ENCODE peak calls at places on chromosome 12, in nine cellular contexts. One of them, this sample, is unnamed.

GRCh38 chr12:105226219-105226618 is 9.8 kb downstream of the APPL2 start:
- DNase-seq in suprapubic skin: no peak
- DNase-seq in Peyer's patch: peak
- DNase-seq in H7: no peak
- DNase-seq in astrocyte of the spinal cord: peak
- DNase-seq in iPS DF 6.9: no peak
- DNase-seq in thyroid gland: peak
- DNase-seq in dorsolateral prefrontal cortex: peak
- DNase-seq in MM.1S: peak
- DNase-seq in this sample: peak

GRCh38 chr12:53524476-53524875 is 17.2 kb upstream of the NPFF start:
- DNase-seq in suprapubic skin: no peak
- DNase-seq in Peyer's patch: no peak
- DNase-seq in H7: no peak
- DNase-seq in astrocyte of the spinal cord: no peak
- DNase-seq in iPS DF 6.9: no peak
- DNase-seq in thyroid gland: no peak
- DNase-seq in dorsolateral prefrontal cortex: no peak
- DNase-seq in MM.1S: no peak
- DNase-seq in this sample: no peak

GRCh38 chr12:5633102-5633501 is 201.2 kb downstream of the NTF3 start:
- DNase-seq in suprapubic skin: no peak
- DNase-seq in Peyer's patch: no peak
- DNase-seq in H7: no peak
- DNase-seq in astrocyte of the spinal cord: no peak
- DNase-seq in iPS DF 6.9: no peak
- DNase-seq in thyroid gland: no peak
- DNase-seq in dorsolateral prefrontal cortex: no peak
- DNase-seq in MM.1S: no peak
- DNase-seq in this sample: no peak

GRCh38 chr12:46358791-46359666 is 13.5 kb downstream of the SLC38A2 start:
- DNase-seq in suprapubic skin: no peak
- DNase-seq in Peyer's patch: no peak
- DNase-seq in H7: no peak
- DNase-seq in astrocyte of the spinal cord: no peak
- DNase-seq in iPS DF 6.9: no peak
- DNase-seq in thyroid gland: no peak
- DNase-seq in dorsolateral prefrontal cortex: no peak
- DNase-seq in MM.1S: no peak
- DNase-seq in this sample: no peak

GRCh38 chr12:126219654-126220279 is 1154.5 kb downstream of the AACS start:
- DNase-seq in suprapubic skin: no peak
- DNase-seq in Peyer's patch: no peak
- DNase-seq in H7: no peak
- DNase-seq in astrocyte of the spinal cord: peak
- DNase-seq in iPS DF 6.9: no peak
- DNase-seq in thyroid gland: no peak
- DNase-seq in dorsolateral prefrontal cortex: no peak
- DNase-seq in MM.1S: no peak
- DNase-seq in this sample: no peak

GRCh38 chr12:80044694-80045046 is 54.7 kb upstream of the OTOGL start:
- DNase-seq in suprapubic skin: no peak
- DNase-seq in Peyer's patch: no peak
- DNase-seq in H7: no peak
- DNase-seq in astrocyte of the spinal cord: peak
- DNase-seq in iPS DF 6.9: no peak
- DNase-seq in thyroid gland: no peak
- DNase-seq in dorsolateral prefrontal cortex: no peak
- DNase-seq in MM.1S: no peak
- DNase-seq in this sample: peak

GRCh38 chr12:89384050-89384749 is 31.9 kb upstream of the DUSP6 start:
- DNase-seq in suprapubic skin: no peak
- DNase-seq in Peyer's patch: no peak
- DNase-seq in H7: peak
- DNase-seq in astrocyte of the spinal cord: peak
- DNase-seq in iPS DF 6.9: no peak
- DNase-seq in thyroid gland: peak
- DNase-seq in dorsolateral prefrontal cortex: peak
- DNase-seq in MM.1S: no peak
- DNase-seq in this sample: peak

GRCh38 chr12:24404086-24404815 is 454.8 kb upstream of the SOX5 start:
- DNase-seq in suprapubic skin: no peak
- DNase-seq in Peyer's patch: no peak
- DNase-seq in H7: no peak
- DNase-seq in astrocyte of the spinal cord: peak
- DNase-seq in iPS DF 6.9: no peak
- DNase-seq in thyroid gland: no peak
- DNase-seq in dorsolateral prefrontal cortex: no peak
- DNase-seq in MM.1S: no peak
- DNase-seq in this sample: no peak

GRCh38 chr12:3303410-3304136 is 187.4 kb upstream of the PRMT8 start:
- DNase-seq in suprapubic skin: no peak
- DNase-seq in Peyer's patch: no peak
- DNase-seq in H7: peak
- DNase-seq in astrocyte of the spinal cord: no peak
- DNase-seq in iPS DF 6.9: peak
- DNase-seq in thyroid gland: peak
- DNase-seq in dorsolateral prefrontal cortex: peak
- DNase-seq in MM.1S: no peak
- DNase-seq in this sample: no peak

GRCh38 chr12:3298603-3299002 is 192.4 kb upstream of the PRMT8 start:
- DNase-seq in suprapubic skin: no peak
- DNase-seq in Peyer's patch: no peak
- DNase-seq in H7: no peak
- DNase-seq in astrocyte of the spinal cord: no peak
- DNase-seq in iPS DF 6.9: no peak
- DNase-seq in thyroid gland: no peak
- DNase-seq in dorsolateral prefrontal cortex: no peak
- DNase-seq in MM.1S: no peak
- DNase-seq in this sample: no peak

GRCh38 chr12:3300833-3301401 is 190.1 kb upstream of the PRMT8 start:
- DNase-seq in suprapubic skin: no peak
- DNase-seq in Peyer's patch: no peak
- DNase-seq in H7: no peak
- DNase-seq in astrocyte of the spinal cord: no peak
- DNase-seq in iPS DF 6.9: no peak
- DNase-seq in thyroid gland: no peak
- DNase-seq in dorsolateral prefrontal cortex: no peak
- DNase-seq in MM.1S: no peak
- DNase-seq in this sample: no peak

GRCh38 chr12:3302406-3303041 is 188.5 kb upstream of the PRMT8 start:
- DNase-seq in suprapubic skin: no peak
- DNase-seq in Peyer's patch: no peak
- DNase-seq in H7: no peak
- DNase-seq in astrocyte of the spinal cord: no peak
- DNase-seq in iPS DF 6.9: no peak
- DNase-seq in thyroid gland: no peak
- DNase-seq in dorsolateral prefrontal cortex: no peak
- DNase-seq in MM.1S: no peak
- DNase-seq in this sample: no peak

DNA sequence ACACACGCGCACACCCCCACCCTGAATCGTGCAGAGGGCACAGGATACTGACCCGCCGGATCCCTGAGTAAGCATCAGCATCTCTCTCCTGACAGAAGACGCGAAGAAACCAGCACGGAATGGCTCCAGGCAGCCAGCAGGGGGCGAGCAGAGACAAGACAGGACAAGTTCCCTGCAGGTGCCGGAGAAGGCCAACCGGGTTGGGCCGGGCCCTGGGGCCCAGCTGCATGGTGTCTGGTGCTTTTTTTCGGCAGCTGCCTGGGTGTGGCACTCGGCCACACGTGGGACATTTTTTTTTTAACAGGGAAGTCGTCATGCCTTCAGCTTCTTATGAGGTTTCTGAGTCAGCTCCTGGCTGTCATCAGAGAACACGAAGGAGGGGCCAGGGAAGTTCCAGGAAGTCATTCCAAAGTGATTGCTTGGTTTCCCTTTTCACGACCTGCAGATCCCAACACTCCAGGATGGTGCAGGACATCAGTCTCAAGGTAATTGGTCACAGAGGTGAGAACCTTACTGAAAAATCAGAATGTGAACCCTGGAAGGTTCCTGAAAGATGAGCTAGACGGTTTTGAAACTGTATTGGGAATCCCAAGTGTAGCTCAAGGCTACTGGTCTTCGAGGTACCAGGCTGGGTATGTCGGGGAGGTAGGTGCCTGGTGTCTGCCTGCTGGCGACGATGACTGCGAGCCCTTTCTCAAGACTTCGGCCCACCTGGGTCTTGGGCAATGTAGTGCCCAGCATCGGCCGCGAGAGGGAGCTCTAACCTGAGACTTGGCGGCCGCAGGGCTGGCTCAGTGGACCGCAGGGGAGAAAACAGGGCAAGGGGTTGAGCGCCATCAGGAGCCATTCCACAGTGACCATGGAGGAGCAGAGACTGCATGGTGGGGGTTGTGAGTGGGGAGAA is 190.8 kb upstream of the PRMT8 start:
- DNase-seq in suprapubic skin: peak
- DNase-seq in Peyer's patch: peak
- DNase-seq in H7: peak
- DNase-seq in astrocyte of the spinal cord: peak
- DNase-seq in iPS DF 6.9: peak
- DNase-seq in thyroid gland: peak
- DNase-seq in dorsolateral prefrontal cortex: peak
- DNase-seq in MM.1S: peak
- DNase-seq in this sample: peak
- H3K4me3 ChIP-seq in suprapubic skin: peak
- H3K4me3 ChIP-seq in Peyer's patch: no peak
- H3K4me3 ChIP-seq in H7: no peak
- H3K4me3 ChIP-seq in astrocyte of the spinal cord: no peak
- H3K4me3 ChIP-seq in iPS DF 6.9: no peak
- H3K4me3 ChIP-seq in thyroid gland: no peak
- H3K4me3 ChIP-seq in dorsolateral prefrontal cortex: no peak
- H3K4me3 ChIP-seq in MM.1S: peak
- H3K4me3 ChIP-seq in this sample: no peak

GRCh38 chr12:10621278-10621677 is 7.9 kb upstream of the MAGOHB start:
- DNase-seq in suprapubic skin: no peak
- DNase-seq in Peyer's patch: no peak
- DNase-seq in H7: no peak
- DNase-seq in astrocyte of the spinal cord: no peak
- DNase-seq in iPS DF 6.9: no peak
- DNase-seq in thyroid gland: no peak
- DNase-seq in dorsolateral prefrontal cortex: no peak
- DNase-seq in MM.1S: no peak
- DNase-seq in this sample: no peak

GRCh38 chr12:10623131-10623530 is 9.7 kb upstream of the MAGOHB start:
- DNase-seq in suprapubic skin: no peak
- DNase-seq in Peyer's patch: no peak
- DNase-seq in H7: no peak
- DNase-seq in astrocyte of the spinal cord: no peak
- DNase-seq in iPS DF 6.9: no peak
- DNase-seq in thyroid gland: no peak
- DNase-seq in dorsolateral prefrontal cortex: no peak
- DNase-seq in MM.1S: no peak
- DNase-seq in this sample: no peak

GRCh38 chr12:10618338-10618987 is 5.1 kb upstream of the MAGOHB start:
- DNase-seq in suprapubic skin: no peak
- DNase-seq in Peyer's patch: no peak
- DNase-seq in H7: no peak
- DNase-seq in astrocyte of the spinal cord: peak
- DNase-seq in iPS DF 6.9: no peak
- DNase-seq in thyroid gland: no peak
- DNase-seq in dorsolateral prefrontal cortex: no peak
- DNase-seq in MM.1S: no peak
- DNase-seq in this sample: no peak

GRCh38 chr12:10617868-10618267 is 4.5 kb upstream of the MAGOHB start:
- DNase-seq in suprapubic skin: no peak
- DNase-seq in Peyer's patch: no peak
- DNase-seq in H7: no peak
- DNase-seq in astrocyte of the spinal cord: no peak
- DNase-seq in iPS DF 6.9: no peak
- DNase-seq in thyroid gland: no peak
- DNase-seq in dorsolateral prefrontal cortex: no peak
- DNase-seq in MM.1S: no peak
- DNase-seq in this sample: no peak

GRCh38 chr12:10620078-10620779 is 6.8 kb upstream of the MAGOHB start:
- DNase-seq in suprapubic skin: no peak
- DNase-seq in Peyer's patch: no peak
- DNase-seq in H7: no peak
- DNase-seq in astrocyte of the spinal cord: no peak
- DNase-seq in iPS DF 6.9: no peak
- DNase-seq in thyroid gland: no peak
- DNase-seq in dorsolateral prefrontal cortex: no peak
- DNase-seq in MM.1S: no peak
- DNase-seq in this sample: no peak
- H3K4me3 ChIP-seq in suprapubic skin: no peak
- H3K4me3 ChIP-seq in Peyer's patch: no peak
- H3K4me3 ChIP-seq in H7: no peak
- H3K4me3 ChIP-seq in astrocyte of the spinal cord: no peak
- H3K4me3 ChIP-seq in iPS DF 6.9: no peak
- H3K4me3 ChIP-seq in thyroid gland: no peak
- H3K4me3 ChIP-seq in dorsolateral prefrontal cortex: no peak
- H3K4me3 ChIP-seq in MM.1S: no peak
- H3K4me3 ChIP-seq in this sample: no peak

DNA sequence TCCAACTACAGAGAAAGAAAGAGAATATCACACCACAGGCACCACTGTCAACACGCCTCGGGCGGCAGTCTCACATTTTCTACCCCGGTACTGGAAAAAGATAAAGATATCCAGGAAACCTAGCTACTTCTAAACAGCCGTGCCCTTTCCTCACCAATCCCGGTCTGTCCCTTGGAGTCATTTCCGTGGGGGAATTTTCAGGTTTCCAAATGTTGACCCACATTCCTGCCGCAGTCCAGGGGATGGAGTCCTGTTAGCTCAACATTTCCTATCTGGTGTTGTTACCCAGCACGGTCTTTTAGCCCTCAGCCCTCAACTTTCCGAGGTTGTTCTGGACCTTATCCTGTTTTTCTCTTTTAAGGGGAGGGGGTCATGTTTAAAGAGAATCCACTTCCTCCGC is 4.7 kb downstream of the SSH1 start:
- DNase-seq in suprapubic skin: peak
- DNase-seq in Peyer's patch: no peak
- DNase-seq in H7: no peak
- DNase-seq in astrocyte of the spinal cord: no peak
- DNase-seq in iPS DF 6.9: no peak
- DNase-seq in thyroid gland: peak
- DNase-seq in dorsolateral prefrontal cortex: no peak
- DNase-seq in MM.1S: no peak
- DNase-seq in this sample: no peak
- H3K4me3 ChIP-seq in suprapubic skin: no peak
- H3K4me3 ChIP-seq in Peyer's patch: no peak
- H3K4me3 ChIP-seq in H7: no peak
- H3K4me3 ChIP-seq in astrocyte of the spinal cord: no peak
- H3K4me3 ChIP-seq in iPS DF 6.9: no peak
- H3K4me3 ChIP-seq in thyroid gland: no peak
- H3K4me3 ChIP-seq in dorsolateral prefrontal cortex: peak
- H3K4me3 ChIP-seq in MM.1S: no peak
- H3K4me3 ChIP-seq in this sample: no peak

GRCh38 chr12:41919025-41919424 is 225.6 kb downstream of the GXYLT1 start:
- DNase-seq in suprapubic skin: no peak
- DNase-seq in Peyer's patch: no peak
- DNase-seq in H7: no peak
- DNase-seq in astrocyte of the spinal cord: no peak
- DNase-seq in iPS DF 6.9: no peak
- DNase-seq in thyroid gland: no peak
- DNase-seq in dorsolateral prefrontal cortex: no peak
- DNase-seq in MM.1S: no peak
- DNase-seq in this sample: no peak

GRCh38 chr12:41917827-41918445 is 226.7 kb downstream of the GXYLT1 start:
- DNase-seq in suprapubic skin: no peak
- DNase-seq in Peyer's patch: no peak
- DNase-seq in H7: no peak
- DNase-seq in astrocyte of the spinal cord: peak
- DNase-seq in iPS DF 6.9: no peak
- DNase-seq in thyroid gland: no peak
- DNase-seq in dorsolateral prefrontal cortex: no peak
- DNase-seq in MM.1S: peak
- DNase-seq in this sample: no peak

GRCh38 chr12:41917181-41917580 is 227.5 kb downstream of the GXYLT1 start:
- DNase-seq in suprapubic skin: no peak
- DNase-seq in Peyer's patch: no peak
- DNase-seq in H7: no peak
- DNase-seq in astrocyte of the spinal cord: no peak
- DNase-seq in iPS DF 6.9: no peak
- DNase-seq in thyroid gland: no peak
- DNase-seq in dorsolateral prefrontal cortex: no peak
- DNase-seq in MM.1S: peak
- DNase-seq in this sample: no peak

GRCh38 chr12:41923351-41923750 is 221.3 kb downstream of the GXYLT1 start:
- DNase-seq in suprapubic skin: no peak
- DNase-seq in Peyer's patch: no peak
- DNase-seq in H7: no peak
- DNase-seq in astrocyte of the spinal cord: no peak
- DNase-seq in iPS DF 6.9: no peak
- DNase-seq in thyroid gland: no peak
- DNase-seq in dorsolateral prefrontal cortex: no peak
- DNase-seq in MM.1S: no peak
- DNase-seq in this sample: no peak

DNA sequence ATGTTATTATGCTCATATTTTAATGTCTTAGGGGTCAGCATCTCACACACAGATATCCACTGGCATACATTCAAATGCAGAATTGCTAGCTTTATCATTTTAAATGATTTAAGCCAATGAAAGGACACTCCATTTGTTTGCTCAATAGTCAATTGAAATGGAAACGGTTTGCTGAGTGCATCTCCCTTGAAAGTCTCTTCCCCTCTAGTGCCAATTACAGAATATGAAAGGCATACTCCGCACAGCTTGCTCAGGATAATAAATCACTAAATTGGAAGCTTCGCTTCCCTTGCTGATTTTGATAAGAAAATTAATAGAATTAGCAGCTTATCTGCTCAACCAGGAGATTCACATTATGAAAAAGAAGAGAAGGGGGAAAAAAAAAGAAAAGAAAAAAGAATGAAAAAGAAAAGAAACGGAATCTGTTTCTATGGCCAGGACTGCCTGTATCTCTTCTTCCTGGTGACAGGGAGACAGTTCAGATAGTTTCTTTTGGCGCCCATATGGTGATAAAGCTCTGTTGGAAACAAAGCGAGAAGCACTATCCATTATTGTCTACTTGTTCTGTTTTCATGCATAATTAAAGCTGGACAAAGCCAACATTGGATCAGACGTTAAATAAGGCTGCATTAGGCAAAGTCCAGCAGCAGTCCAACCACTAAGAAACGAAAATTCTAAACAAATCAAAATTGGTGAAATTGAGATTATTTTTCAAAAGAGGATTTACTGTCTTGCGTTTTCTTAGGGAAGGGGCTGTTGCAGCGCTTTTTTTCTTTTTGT is 225.0 kb downstream of the GXYLT1 start:
- DNase-seq in suprapubic skin: no peak
- DNase-seq in Peyer's patch: no peak
- DNase-seq in H7: no peak
- DNase-seq in astrocyte of the spinal cord: no peak
- DNase-seq in iPS DF 6.9: no peak
- DNase-seq in thyroid gland: no peak
- DNase-seq in dorsolateral prefrontal cortex: no peak
- DNase-seq in MM.1S: no peak
- DNase-seq in this sample: no peak
- H3K4me3 ChIP-seq in suprapubic skin: no peak
- H3K4me3 ChIP-seq in Peyer's patch: no peak
- H3K4me3 ChIP-seq in H7: no peak
- H3K4me3 ChIP-seq in astrocyte of the spinal cord: no peak
- H3K4me3 ChIP-seq in iPS DF 6.9: no peak
- H3K4me3 ChIP-seq in thyroid gland: no peak
- H3K4me3 ChIP-seq in dorsolateral prefrontal cortex: peak
- H3K4me3 ChIP-seq in MM.1S: no peak
- H3K4me3 ChIP-seq in this sample: no peak

This sample was measured in adrenal gland.